ENCODE peak calls at places on chromosomes 2 and 18, in nine cellular contexts. One of them, this sample, is unnamed.

GRCh38 chr2:10305715-10306114 is 3.0 kb downstream of the HPCAL1 start:
- DNase-seq in type B pancreatic cell: no peak
- DNase-seq in fibroblast of lung: no peak
- DNase-seq in endothelial cell: peak
- DNase-seq in A549: no peak
- DNase-seq in lung: no peak
- DNase-seq in thoracic aorta: no peak
- DNase-seq in HCT116: no peak
- DNase-seq in bronchial epithelial cell: no peak
- DNase-seq in this sample: no peak

GRCh38 chr2:210584834-210585233 is 28.4 kb downstream of the CPS1 start:
- DNase-seq in type B pancreatic cell: no peak
- DNase-seq in fibroblast of lung: peak
- DNase-seq in endothelial cell: no peak
- DNase-seq in A549: no peak
- DNase-seq in lung: no peak
- DNase-seq in thoracic aorta: no peak
- DNase-seq in HCT116: peak
- DNase-seq in bronchial epithelial cell: peak
- DNase-seq in this sample: no peak

GRCh38 chr2:241207151-241207550 is 18.7 kb downstream of the ANO7 start:
- DNase-seq in type B pancreatic cell: no peak
- DNase-seq in fibroblast of lung: no peak
- DNase-seq in endothelial cell: no peak
- DNase-seq in A549: no peak
- DNase-seq in lung: no peak
- DNase-seq in thoracic aorta: no peak
- DNase-seq in HCT116: no peak
- DNase-seq in bronchial epithelial cell: no peak
- DNase-seq in this sample: no peak

GRCh38 chr2:65662654-65663432 is 230.4 kb upstream of the SPRED2 start:
- DNase-seq in type B pancreatic cell: no peak
- DNase-seq in fibroblast of lung: peak
- DNase-seq in endothelial cell: no peak
- DNase-seq in A549: no peak
- DNase-seq in lung: no peak
- DNase-seq in thoracic aorta: no peak
- DNase-seq in HCT116: no peak
- DNase-seq in bronchial epithelial cell: peak
- DNase-seq in this sample: no peak

GRCh38 chr2:127064642-127065250 is 42.2 kb downstream of the BIN1 start:
- DNase-seq in type B pancreatic cell: no peak
- DNase-seq in fibroblast of lung: peak
- DNase-seq in endothelial cell: peak
- DNase-seq in A549: peak
- DNase-seq in lung: peak
- DNase-seq in thoracic aorta: peak
- DNase-seq in HCT116: peak
- DNase-seq in bronchial epithelial cell: peak
- DNase-seq in this sample: peak

GRCh38 chr2:205680067-205680466 is 2.2 kb upstream of the NRP2 start:
- DNase-seq in type B pancreatic cell: no peak
- DNase-seq in fibroblast of lung: peak
- DNase-seq in endothelial cell: peak
- DNase-seq in A549: peak
- DNase-seq in lung: peak
- DNase-seq in thoracic aorta: no peak
- DNase-seq in HCT116: peak
- DNase-seq in bronchial epithelial cell: peak
- DNase-seq in this sample: no peak

GRCh38 chr2:64036343-64036742 is 17.1 kb upstream of the VPS54 start:
- DNase-seq in type B pancreatic cell: no peak
- DNase-seq in fibroblast of lung: peak
- DNase-seq in endothelial cell: no peak
- DNase-seq in A549: no peak
- DNase-seq in lung: no peak
- DNase-seq in thoracic aorta: no peak
- DNase-seq in HCT116: no peak
- DNase-seq in bronchial epithelial cell: peak
- DNase-seq in this sample: no peak

GRCh38 chr18:62332437-62332816 is 7.3 kb downstream of the TNFRSF11A start:
- DNase-seq in type B pancreatic cell: no peak
- DNase-seq in fibroblast of lung: no peak
- DNase-seq in endothelial cell: no peak
- DNase-seq in A549: no peak
- DNase-seq in lung: no peak
- DNase-seq in thoracic aorta: no peak
- DNase-seq in HCT116: no peak
- DNase-seq in bronchial epithelial cell: no peak
- DNase-seq in this sample: no peak

GRCh38 chr18:35571138-35571537 is 10.4 kb upstream of the GALNT1 start:
- DNase-seq in type B pancreatic cell: no peak
- DNase-seq in fibroblast of lung: peak
- DNase-seq in endothelial cell: no peak
- DNase-seq in A549: no peak
- DNase-seq in lung: no peak
- DNase-seq in thoracic aorta: no peak
- DNase-seq in HCT116: no peak
- DNase-seq in bronchial epithelial cell: peak
- DNase-seq in this sample: no peak

GRCh38 chr2:172558372-172558771 is 2.5 kb downstream of the PDK1 start:
- DNase-seq in type B pancreatic cell: no peak
- DNase-seq in fibroblast of lung: no peak
- DNase-seq in endothelial cell: no peak
- DNase-seq in A549: no peak
- DNase-seq in lung: no peak
- DNase-seq in thoracic aorta: no peak
- DNase-seq in HCT116: no peak
- DNase-seq in bronchial epithelial cell: no peak
- DNase-seq in this sample: no peak

GRCh38 chr2:234026111-234026510 is 24.4 kb upstream of the SPP2 start:
- DNase-seq in type B pancreatic cell: no peak
- DNase-seq in fibroblast of lung: peak
- DNase-seq in endothelial cell: no peak
- DNase-seq in A549: no peak
- DNase-seq in lung: no peak
- DNase-seq in thoracic aorta: no peak
- DNase-seq in HCT116: no peak
- DNase-seq in bronchial epithelial cell: no peak
- DNase-seq in this sample: no peak

GRCh38 chr2:242063364-242064249 is 194.1 kb downstream of the RTP5 start:
- DNase-seq in type B pancreatic cell: no peak
- DNase-seq in fibroblast of lung: no peak
- DNase-seq in endothelial cell: no peak
- DNase-seq in A549: no peak
- DNase-seq in lung: no peak
- DNase-seq in thoracic aorta: no peak
- DNase-seq in HCT116: no peak
- DNase-seq in bronchial epithelial cell: no peak
- DNase-seq in this sample: no peak

GRCh38 chr2:189819297-189819704 is 35.1 kb downstream of the PMS1 start:
- DNase-seq in type B pancreatic cell: no peak
- DNase-seq in fibroblast of lung: peak
- DNase-seq in endothelial cell: no peak
- DNase-seq in A549: no peak
- DNase-seq in lung: no peak
- DNase-seq in thoracic aorta: no peak
- DNase-seq in HCT116: no peak
- DNase-seq in bronchial epithelial cell: peak
- DNase-seq in this sample: no peak

GRCh38 chr2:218000137-218000536 is 2.7 kb downstream of the TNS1 start:
- DNase-seq in type B pancreatic cell: no peak
- DNase-seq in fibroblast of lung: peak
- DNase-seq in endothelial cell: no peak
- DNase-seq in A549: no peak
- DNase-seq in lung: no peak
- DNase-seq in thoracic aorta: no peak
- DNase-seq in HCT116: no peak
- DNase-seq in bronchial epithelial cell: no peak
- DNase-seq in this sample: no peak

GRCh38 chr2:113342650-113343049 is 63.9 kb upstream of the PAX8 start:
- DNase-seq in type B pancreatic cell: no peak
- DNase-seq in fibroblast of lung: no peak
- DNase-seq in endothelial cell: no peak
- DNase-seq in A549: no peak
- DNase-seq in lung: no peak
- DNase-seq in thoracic aorta: no peak
- DNase-seq in HCT116: no peak
- DNase-seq in bronchial epithelial cell: no peak
- DNase-seq in this sample: no peak

GRCh38 chr2:186274936-186275575 is 211.0 kb upstream of the ZC3H15 start:
- DNase-seq in type B pancreatic cell: no peak
- DNase-seq in fibroblast of lung: peak
- DNase-seq in endothelial cell: no peak
- DNase-seq in A549: no peak
- DNase-seq in lung: no peak
- DNase-seq in thoracic aorta: no peak
- DNase-seq in HCT116: no peak
- DNase-seq in bronchial epithelial cell: peak
- DNase-seq in this sample: no peak

GRCh38 chr2:11234309-11234708 is 79.0 kb downstream of the SLC66A3 start:
- DNase-seq in type B pancreatic cell: no peak
- DNase-seq in fibroblast of lung: peak
- DNase-seq in endothelial cell: no peak
- DNase-seq in A549: no peak
- DNase-seq in lung: no peak
- DNase-seq in thoracic aorta: no peak
- DNase-seq in HCT116: no peak
- DNase-seq in bronchial epithelial cell: peak
- DNase-seq in this sample: no peak

GRCh38 chr2:240783819-240784621 is 36.0 kb downstream of the KIF1A start:
- DNase-seq in type B pancreatic cell: no peak
- DNase-seq in fibroblast of lung: no peak
- DNase-seq in endothelial cell: no peak
- DNase-seq in A549: no peak
- DNase-seq in lung: no peak
- DNase-seq in thoracic aorta: no peak
- DNase-seq in HCT116: no peak
- DNase-seq in bronchial epithelial cell: no peak
- DNase-seq in this sample: no peak

GRCh38 chr2:32688511-32688910 is 60.7 kb downstream of the TTC27 start:
- DNase-seq in type B pancreatic cell: no peak
- DNase-seq in fibroblast of lung: peak
- DNase-seq in endothelial cell: no peak
- DNase-seq in A549: no peak
- DNase-seq in lung: no peak
- DNase-seq in thoracic aorta: no peak
- DNase-seq in HCT116: no peak
- DNase-seq in bronchial epithelial cell: peak
- DNase-seq in this sample: no peak

GRCh38 chr2:72378737-72379346 is 231.2 kb upstream of the CYP26B1 start:
- DNase-seq in type B pancreatic cell: no peak
- DNase-seq in fibroblast of lung: no peak
- DNase-seq in endothelial cell: no peak
- DNase-seq in A549: no peak
- DNase-seq in lung: no peak
- DNase-seq in thoracic aorta: no peak
- DNase-seq in HCT116: no peak
- DNase-seq in bronchial epithelial cell: peak
- DNase-seq in this sample: no peak

GRCh38 chr18:25113081-25113480 is 238.9 kb downstream of the ZNF521 start:
- DNase-seq in type B pancreatic cell: no peak
- DNase-seq in fibroblast of lung: no peak
- DNase-seq in endothelial cell: no peak
- DNase-seq in A549: no peak
- DNase-seq in lung: no peak
- DNase-seq in thoracic aorta: no peak
- DNase-seq in HCT116: no peak
- DNase-seq in bronchial epithelial cell: no peak
- DNase-seq in this sample: no peak

GRCh38 chr18:48254077-48254602 is 155.0 kb downstream of the ZBTB7C start:
- DNase-seq in type B pancreatic cell: no peak
- DNase-seq in fibroblast of lung: no peak
- DNase-seq in endothelial cell: no peak
- DNase-seq in A549: no peak
- DNase-seq in lung: no peak
- DNase-seq in thoracic aorta: no peak
- DNase-seq in HCT116: no peak
- DNase-seq in bronchial epithelial cell: no peak
- DNase-seq in this sample: no peak

GRCh38 chr2:69298862-69299261 is 88.2 kb downstream of the GFPT1 start:
- DNase-seq in type B pancreatic cell: no peak
- DNase-seq in fibroblast of lung: peak
- DNase-seq in endothelial cell: no peak
- DNase-seq in A549: no peak
- DNase-seq in lung: no peak
- DNase-seq in thoracic aorta: no peak
- DNase-seq in HCT116: no peak
- DNase-seq in bronchial epithelial cell: no peak
- DNase-seq in this sample: no peak
- TF ChIP-seq CTCF in type B pancreatic cell: no peak
- TF ChIP-seq CTCF in fibroblast of lung: no peak
- TF ChIP-seq CTCF in endothelial cell: no peak
- TF ChIP-seq CTCF in A549: no peak
- TF ChIP-seq CTCF in lung: no peak
- TF ChIP-seq CTCF in thoracic aorta: no peak
- TF ChIP-seq CTCF in HCT116: no peak
- TF ChIP-seq CTCF in bronchial epithelial cell: no peak
- TF ChIP-seq CTCF in this sample: no peak

GRCh38 chr2:95670686-95671085 is 78.9 kb downstream of the TRIM43 start:
- DNase-seq in type B pancreatic cell: no peak
- DNase-seq in fibroblast of lung: no peak
- DNase-seq in endothelial cell: no peak
- DNase-seq in A549: no peak
- DNase-seq in lung: no peak
- DNase-seq in thoracic aorta: no peak
- DNase-seq in HCT116: no peak
- DNase-seq in bronchial epithelial cell: no peak
- DNase-seq in this sample: no peak
- TF ChIP-seq CTCF in type B pancreatic cell: no peak
- TF ChIP-seq CTCF in fibroblast of lung: no peak
- TF ChIP-seq CTCF in endothelial cell: no peak
- TF ChIP-seq CTCF in A549: no peak
- TF ChIP-seq CTCF in lung: no peak
- TF ChIP-seq CTCF in thoracic aorta: no peak
- TF ChIP-seq CTCF in HCT116: no peak
- TF ChIP-seq CTCF in bronchial epithelial cell: no peak
- TF ChIP-seq CTCF in this sample: no peak

GRCh38 chr2:74576830-74577229 is 22.3 kb downstream of the DOK1 start:
- DNase-seq in type B pancreatic cell: no peak
- DNase-seq in fibroblast of lung: peak
- DNase-seq in endothelial cell: no peak
- DNase-seq in A549: no peak
- DNase-seq in lung: no peak
- DNase-seq in thoracic aorta: no peak
- DNase-seq in HCT116: no peak
- DNase-seq in bronchial epithelial cell: no peak
- DNase-seq in this sample: no peak
- TF ChIP-seq CTCF in type B pancreatic cell: no peak
- TF ChIP-seq CTCF in fibroblast of lung: peak
- TF ChIP-seq CTCF in endothelial cell: no peak
- TF ChIP-seq CTCF in A549: no peak
- TF ChIP-seq CTCF in lung: no peak
- TF ChIP-seq CTCF in thoracic aorta: no peak
- TF ChIP-seq CTCF in HCT116: no peak
- TF ChIP-seq CTCF in bronchial epithelial cell: no peak
- TF ChIP-seq CTCF in this sample: no peak

DNA sequence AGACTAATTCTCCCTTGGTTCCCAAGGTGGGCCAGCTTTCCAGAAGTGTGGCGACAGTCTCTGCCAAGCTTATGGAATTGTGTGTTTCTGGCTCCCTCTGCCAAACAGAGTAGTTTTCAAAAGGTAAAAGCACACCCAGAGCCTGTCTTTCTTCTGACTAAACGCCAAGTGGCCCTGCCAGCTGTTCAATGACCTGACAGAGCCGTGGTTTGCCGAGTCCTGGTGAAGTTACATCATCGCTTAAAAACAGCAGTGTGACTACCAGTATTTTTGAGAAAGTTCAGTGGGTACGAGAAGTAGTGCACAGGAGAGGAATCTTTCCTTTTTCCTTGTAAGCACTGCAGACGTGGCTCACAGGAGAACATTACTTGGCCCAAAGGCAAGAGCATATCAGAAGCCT is 1.9 kb downstream of the PER2 start:
- DNase-seq in type B pancreatic cell: no peak
- DNase-seq in fibroblast of lung: peak
- DNase-seq in endothelial cell: no peak
- DNase-seq in A549: no peak
- DNase-seq in lung: peak
- DNase-seq in thoracic aorta: peak
- DNase-seq in HCT116: no peak
- DNase-seq in bronchial epithelial cell: peak
- DNase-seq in this sample: no peak
- TF ChIP-seq CTCF in type B pancreatic cell: no peak
- TF ChIP-seq CTCF in fibroblast of lung: no peak
- TF ChIP-seq CTCF in endothelial cell: no peak
- TF ChIP-seq CTCF in A549: no peak
- TF ChIP-seq CTCF in lung: no peak
- TF ChIP-seq CTCF in thoracic aorta: no peak
- TF ChIP-seq CTCF in HCT116: no peak
- TF ChIP-seq CTCF in bronchial epithelial cell: no peak
- TF ChIP-seq CTCF in this sample: no peak